ENCODE peak calls at places on chromosomes 1 and 21, in four cellular contexts. One of them, this sample, is unnamed.

GRCh38 chr1:39409055-39409816 is 82.2 kb upstream of the BMP8A start:
- DNase-seq in K562: no peak
- DNase-seq in stomach: peak
- DNase-seq in H1: no peak
- DNase-seq in this sample: peak

GRCh38 chr1:180941518-180942275 is 29.0 kb downstream of the KIAA1614 start:
- DNase-seq in K562: no peak
- DNase-seq in stomach: no peak
- DNase-seq in H1: no peak
- DNase-seq in this sample: no peak

GRCh38 chr1:82371844-82372498 is 571.2 kb downstream of the ADGRL2 start:
- DNase-seq in H1: no peak
- DNase-seq in K562: no peak
- DNase-seq in stomach: no peak
- DNase-seq in this sample: no peak

GRCh38 chr21:42085246-42086077 is 14.3 kb downstream of the UMODL1 start:
- DNase-seq in stomach: no peak
- DNase-seq in H1: no peak
- DNase-seq in K562: no peak
- DNase-seq in this sample: no peak

GRCh38 chr1:51331206-51332100 is 1.1 kb upstream of the TTC39A start:
- DNase-seq in K562: peak
- DNase-seq in H1: no peak
- DNase-seq in stomach: peak
- DNase-seq in this sample: no peak

GRCh38 chr1:221824025-221824424 is 82.1 kb upstream of the DUSP10 start:
- DNase-seq in K562: no peak
- DNase-seq in H1: no peak
- DNase-seq in stomach: no peak
- DNase-seq in this sample: no peak

GRCh38 chr1:41726899-41727748 is 191.6 kb downstream of the HIVEP3 start:
- DNase-seq in stomach: peak
- DNase-seq in K562: no peak
- DNase-seq in H1: no peak
- DNase-seq in this sample: peak

GRCh38 chr1:178916448-178917174 is 45.7 kb upstream of the ANGPTL1 start:
- DNase-seq in stomach: no peak
- DNase-seq in H1: no peak
- DNase-seq in K562: no peak
- DNase-seq in this sample: no peak

GRCh38 chr1:206761369-206761768 is 9.2 kb upstream of the IL19 start:
- DNase-seq in K562: no peak
- DNase-seq in stomach: no peak
- DNase-seq in H1: no peak
- DNase-seq in this sample: no peak

GRCh38 chr1:9612871-9613624 is 24.3 kb downstream of the TMEM201 start:
- DNase-seq in H1: no peak
- DNase-seq in stomach: no peak
- DNase-seq in K562: no peak
- DNase-seq in this sample: no peak

GRCh38 chr1:156865258-156865657 is 4.6 kb downstream of the NTRK1 start:
- DNase-seq in stomach: no peak
- DNase-seq in K562: no peak
- DNase-seq in H1: no peak
- DNase-seq in this sample: no peak

GRCh38 chr1:18907021-18907913 is 4.9 kb upstream of the ALDH4A1 start:
- DNase-seq in K562: peak
- DNase-seq in H1: no peak
- DNase-seq in stomach: peak
- DNase-seq in this sample: no peak
- TF ChIP-seq POLR2AphosphoS5 in K562: peak
- TF ChIP-seq POLR2AphosphoS5 in H1: no peak
- TF ChIP-seq POLR2AphosphoS5 in stomach: no peak
- TF ChIP-seq POLR2AphosphoS5 in this sample: no peak

DNA sequence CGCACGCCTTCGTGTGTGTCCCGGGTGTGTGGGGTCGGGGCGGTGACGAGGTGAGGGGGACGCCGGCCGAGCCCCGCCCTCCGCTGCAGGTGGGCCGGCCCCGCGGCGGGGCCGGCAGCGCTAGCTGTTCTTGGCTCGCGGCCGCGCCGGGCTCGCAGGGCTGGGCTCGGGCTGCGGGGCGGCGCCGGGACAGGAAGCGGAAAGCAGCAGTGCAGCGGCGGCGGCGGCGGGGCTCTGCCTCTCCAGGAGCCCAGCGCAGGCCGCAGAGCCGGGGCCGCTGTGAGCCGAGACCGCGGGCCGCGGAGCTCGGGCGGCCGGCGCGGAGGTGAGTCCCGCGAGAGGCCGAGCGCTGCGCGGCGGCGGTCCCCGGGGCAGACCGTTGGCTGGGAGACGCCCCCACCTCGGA is at the start of gene VANGL1:
- DNase-seq in stomach: peak
- DNase-seq in K562: peak
- DNase-seq in H1: no peak
- DNase-seq in this sample: no peak
- TF ChIP-seq POLR2A in stomach: no peak
- TF ChIP-seq POLR2A in K562: no peak
- TF ChIP-seq POLR2A in H1: no peak
- TF ChIP-seq POLR2A in this sample: no peak

GRCh38 chr1:176555911-176556687 is 93.1 kb downstream of the PAPPA2 start:
- DNase-seq in H1: no peak
- DNase-seq in K562: no peak
- DNase-seq in stomach: no peak
- DNase-seq in this sample: no peak
- H3K27ac ChIP-seq in H1: no peak
- H3K27ac ChIP-seq in K562: no peak
- H3K27ac ChIP-seq in stomach: no peak
- H3K27ac ChIP-seq in this sample: no peak

GRCh38 chr1:170284425-170284824 is 138.7 kb downstream of the NTMT2 start:
- DNase-seq in stomach: no peak
- DNase-seq in H1: no peak
- DNase-seq in K562: no peak
- DNase-seq in this sample: no peak

GRCh38 chr1:170284016-170284415 is 138.3 kb downstream of the NTMT2 start:
- DNase-seq in H1: no peak
- DNase-seq in K562: no peak
- DNase-seq in stomach: no peak
- DNase-seq in this sample: no peak

GRCh38 chr1:170290226-170290625 is 144.5 kb downstream of the NTMT2 start:
- DNase-seq in K562: no peak
- DNase-seq in stomach: no peak
- DNase-seq in H1: no peak
- DNase-seq in this sample: no peak

GRCh38 chr1:170288155-170288554 is 142.4 kb downstream of the NTMT2 start:
- DNase-seq in stomach: no peak
- DNase-seq in H1: no peak
- DNase-seq in K562: no peak
- DNase-seq in this sample: no peak

GRCh38 chr1:170285027-170285426 is 139.3 kb downstream of the NTMT2 start:
- DNase-seq in H1: no peak
- DNase-seq in stomach: no peak
- DNase-seq in K562: no peak
- DNase-seq in this sample: no peak
- TF ChIP-seq POLR2AphosphoS5 in H1: no peak
- TF ChIP-seq POLR2AphosphoS5 in stomach: no peak
- TF ChIP-seq POLR2AphosphoS5 in K562: no peak
- TF ChIP-seq POLR2AphosphoS5 in this sample: no peak

GRCh38 chr1:151839457-151840409 is at the start of gene C2CD4D:
- DNase-seq in K562: no peak
- DNase-seq in H1: peak
- DNase-seq in stomach: peak
- DNase-seq in this sample: no peak
- TF ChIP-seq POLR2A in K562: no peak
- TF ChIP-seq POLR2A in H1: peak
- TF ChIP-seq POLR2A in stomach: no peak
- TF ChIP-seq POLR2A in this sample: no peak

DNA sequence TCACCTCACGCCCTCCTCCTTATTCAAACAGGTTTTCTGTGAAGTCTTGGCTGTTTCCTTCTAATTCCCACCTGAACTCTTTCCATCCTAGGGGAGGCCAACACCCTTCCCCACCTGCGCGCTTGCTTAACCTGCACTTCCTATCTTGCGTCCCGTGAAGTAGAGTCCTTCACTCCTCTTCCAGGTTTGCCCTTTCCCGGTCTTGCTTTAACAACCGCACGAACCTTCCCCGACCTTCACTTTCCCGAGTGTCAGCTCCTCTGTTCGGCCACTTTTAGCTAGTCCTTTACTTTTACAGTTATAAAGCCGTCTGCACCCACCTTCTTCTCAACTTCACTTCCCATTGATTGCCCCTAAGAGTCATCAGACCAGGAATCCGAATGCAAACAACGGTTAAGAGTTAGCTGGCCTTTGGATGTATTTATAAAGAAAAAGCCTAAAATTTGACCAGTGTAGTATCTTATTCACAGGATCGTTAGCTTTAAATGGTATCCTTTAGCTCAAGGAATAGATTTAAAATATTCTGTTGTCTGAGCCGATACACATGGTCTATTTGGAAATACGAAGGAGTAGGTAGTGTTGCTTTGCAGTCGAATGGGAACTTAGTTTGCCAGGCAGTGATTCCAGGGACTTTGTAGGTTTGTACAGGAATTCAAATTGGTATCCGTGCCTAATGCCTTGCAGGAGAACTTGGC is 1.4 kb downstream of the PPP2R5A start:
- DNase-seq in K562: no peak
- DNase-seq in stomach: peak
- DNase-seq in H1: no peak
- DNase-seq in this sample: no peak
- H3K27ac ChIP-seq in K562: peak
- H3K27ac ChIP-seq in stomach: peak
- H3K27ac ChIP-seq in H1: peak
- H3K27ac ChIP-seq in this sample: peak

DNA sequence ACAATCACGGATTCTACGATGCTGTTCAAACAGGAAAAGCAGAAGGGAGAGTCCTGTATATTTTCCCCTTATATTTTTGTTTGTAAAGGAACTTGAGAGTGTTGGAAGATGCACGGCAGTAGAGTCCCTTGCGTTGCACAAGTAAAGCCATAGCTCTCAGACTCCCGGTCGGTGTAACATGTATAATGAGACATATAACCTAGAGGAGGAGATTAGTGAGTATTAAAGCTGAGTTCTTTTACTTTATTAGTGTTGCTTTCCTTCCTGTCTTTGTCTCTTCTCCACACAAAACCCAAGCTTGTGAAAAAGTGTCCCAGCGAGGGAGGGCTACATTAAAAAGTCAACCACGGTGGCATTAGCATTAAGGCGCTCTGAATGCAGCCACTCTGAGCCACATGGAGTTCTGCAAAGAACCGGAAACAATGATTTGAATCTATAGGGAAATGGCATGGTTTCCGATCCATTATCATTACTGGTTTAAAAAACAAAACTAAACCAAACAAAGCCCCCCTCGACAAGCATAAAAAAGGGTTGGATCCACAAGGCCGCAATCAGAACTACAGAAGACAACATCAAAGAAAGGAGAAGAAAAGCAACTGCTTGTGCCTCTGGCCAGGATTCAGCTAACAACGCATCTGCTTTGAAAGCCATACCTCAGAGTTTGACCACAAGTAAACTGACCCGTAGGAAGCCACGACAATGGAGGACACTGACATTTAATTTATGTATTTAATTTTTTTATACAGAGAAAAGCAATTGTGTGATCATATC is 356.9 kb downstream of the LMO4 start:
- DNase-seq in H1: no peak
- DNase-seq in K562: no peak
- DNase-seq in stomach: no peak
- DNase-seq in this sample: no peak
- TF ChIP-seq POLR2AphosphoS5 in H1: no peak
- TF ChIP-seq POLR2AphosphoS5 in K562: no peak
- TF ChIP-seq POLR2AphosphoS5 in stomach: no peak
- TF ChIP-seq POLR2AphosphoS5 in this sample: no peak

GRCh38 chr1:204438628-204439027 is 27.0 kb upstream of the PPP1R15B start:
- DNase-seq in K562: no peak
- DNase-seq in stomach: no peak
- DNase-seq in H1: no peak
- DNase-seq in this sample: no peak
- TF ChIP-seq POLR2A in K562: no peak
- TF ChIP-seq POLR2A in stomach: no peak
- TF ChIP-seq POLR2A in H1: no peak
- TF ChIP-seq POLR2A in this sample: no peak

GRCh38 chr1:64095832-64096231 is 107.6 kb upstream of the UBE2U start:
- DNase-seq in stomach: no peak
- DNase-seq in H1: no peak
- DNase-seq in K562: no peak
- DNase-seq in this sample: no peak
- H3K27ac ChIP-seq in stomach: no peak
- H3K27ac ChIP-seq in H1: no peak
- H3K27ac ChIP-seq in K562: no peak
- H3K27ac ChIP-seq in this sample: no peak

GRCh38 chr1:8171751-8172464 is 145.8 kb upstream of the ERRFI1 start:
- DNase-seq in K562: no peak
- DNase-seq in stomach: no peak
- DNase-seq in H1: no peak
- DNase-seq in this sample: no peak

GRCh38 chr1:8170059-8170835 is 144.1 kb upstream of the ERRFI1 start:
- DNase-seq in H1: no peak
- DNase-seq in stomach: no peak
- DNase-seq in K562: no peak
- DNase-seq in this sample: no peak

GRCh38 chr1:8167936-8168335 is 141.8 kb upstream of the ERRFI1 start:
- DNase-seq in H1: no peak
- DNase-seq in stomach: no peak
- DNase-seq in K562: no peak
- DNase-seq in this sample: no peak

GRCh38 chr1:8166436-8166835 is 140.3 kb upstream of the ERRFI1 start:
- DNase-seq in K562: no peak
- DNase-seq in H1: no peak
- DNase-seq in stomach: no peak
- DNase-seq in this sample: no peak

DNA sequence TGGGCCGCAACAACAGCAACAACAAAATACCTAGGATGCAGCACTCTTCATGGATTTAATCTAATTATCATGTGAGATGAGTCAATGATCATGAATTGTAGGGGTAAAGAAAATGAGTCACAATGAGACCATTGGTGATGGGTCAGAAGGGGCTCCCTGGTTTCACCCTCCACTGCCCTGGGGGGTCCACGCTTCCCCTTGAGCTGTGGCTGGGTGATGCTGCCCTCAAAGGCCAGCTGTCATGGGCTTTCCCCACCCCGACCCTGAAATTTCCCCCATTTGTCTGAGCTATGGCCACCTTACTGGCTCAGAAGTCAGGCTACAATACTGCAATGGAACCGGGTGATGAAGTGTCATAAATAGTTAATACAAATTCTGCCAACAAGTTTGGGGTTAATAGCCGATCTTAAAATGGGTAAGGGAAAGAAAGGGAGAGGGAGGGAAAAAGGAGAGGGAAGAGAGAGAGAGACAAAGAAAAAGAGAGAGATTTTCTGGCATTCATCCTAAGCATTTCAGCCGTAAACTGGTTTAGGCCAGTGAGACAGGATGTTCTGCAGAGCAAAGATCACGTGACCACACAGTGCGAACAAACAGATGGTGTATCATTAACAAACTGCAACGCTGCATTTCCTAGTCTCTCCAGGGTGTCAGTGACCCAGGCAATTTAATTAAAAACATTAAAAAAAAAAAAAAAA is 143.4 kb upstream of the ERRFI1 start:
- DNase-seq in K562: no peak
- DNase-seq in stomach: peak
- DNase-seq in H1: no peak
- DNase-seq in this sample: no peak
- TF ChIP-seq POLR2AphosphoS5 in K562: no peak
- TF ChIP-seq POLR2AphosphoS5 in stomach: peak
- TF ChIP-seq POLR2AphosphoS5 in H1: no peak
- TF ChIP-seq POLR2AphosphoS5 in this sample: no peak

This sample was measured in suprapubic skin.